ENCODE peak calls at places on chromosomes 2 and 18, in six cellular contexts. W is hypothalamus, R is frontal cortex, C is HuH-7.5, Q is choroid plexus epithelial cell, N is NCI-H524 treated with DMSO at 0.1 percent for 48 hours. F is an unnamed sample.

GRCh38 chr2:235820571-235820970 is 326.7 kb downstream of the AGAP1 start:
- DNase-seq in W (no peak), R (no peak), C (no peak), Q (peak), N (no peak), F (no peak)

GRCh38 chr2:8488001-8488738 is 193.7 kb upstream of the ID2 start:
- DNase-seq in W (no peak), R (no peak), C (no peak), Q (no peak), N (no peak), F (no peak)

GRCh38 chr2:237143676-237144440 is 58.2 kb downstream of the COPS8 start:
- DNase-seq in W (no peak), R (no peak), C (no peak), Q (peak), N (no peak), F (peak)

GRCh38 chr18:22547807-22548561 is 130.3 kb upstream of the CTAGE1 start:
- DNase-seq in W (no peak), R (no peak), C (no peak), Q (no peak), N (no peak), F (no peak)

GRCh38 chr2:27727257-27727656 is 44.3 kb upstream of the MRPL33 start:
- DNase-seq in W (no peak), R (no peak), C (no peak), Q (no peak), N (no peak), F (no peak)

GRCh38 chr2:177611310-177611886 is 218.8 kb downstream of the AGPS start:
- DNase-seq in W (no peak), R (no peak), C (no peak), Q (no peak), N (no peak), F (no peak)

GRCh38 chr2:127324635-127325034 is 30.7 kb upstream of the ERCC3 start:
- DNase-seq in W (no peak), R (no peak), C (no peak), Q (peak), N (no peak), F (no peak)

GRCh38 chr18:55886886-55887285 is 298.9 kb upstream of the TCF4 start:
- DNase-seq in W (no peak), R (no peak), C (no peak), Q (no peak), N (no peak), F (no peak)

GRCh38 chr2:22952671-22953070 is 432.3 kb upstream of the KLHL29 start:
- DNase-seq in W (no peak), R (no peak), C (no peak), Q (no peak), N (no peak), F (no peak)

GRCh38 chr2:22880161-22880560 is 504.8 kb upstream of the KLHL29 start:
- DNase-seq in W (no peak), R (no peak), C (no peak), Q (no peak), N (no peak), F (no peak)

GRCh38 chr2:29165362-29166236 is 50.4 kb downstream of the CLIP4 start:
- DNase-seq in W (no peak), R (no peak), C (no peak), Q (peak), N (no peak), F (peak)

GRCh38 chr2:105104208-105104731 is 66.4 kb downstream of the MRPS9 start:
- DNase-seq in W (no peak), R (no peak), C (no peak), Q (no peak), N (no peak), F (no peak)

GRCh38 chr2:52264488-52264887 is 1232.6 kb upstream of the NRXN1 start:
- DNase-seq in W (no peak), R (no peak), C (no peak), Q (no peak), N (no peak), F (no peak)

GRCh38 chr2:182020319-182021055 is 34.8 kb downstream of the PPP1R1C start:
- DNase-seq in W (no peak), R (no peak), C (no peak), Q (peak), N (no peak), F (no peak)

GRCh38 chr2:10300328-10300920 is 2.3 kb upstream of the HPCAL1 start:
- DNase-seq in W (no peak), R (no peak), C (no peak), Q (no peak), N (no peak), F (no peak)

GRCh38 chr18:9619545-9619944 is 5.2 kb upstream of the PPP4R1 start:
- DNase-seq in W (no peak), R (no peak), C (no peak), Q (peak), N (no peak), F (peak)

GRCh38 chr2:187569571-187569970 is 15.3 kb upstream of the TFPI start:
- DNase-seq in W (no peak), R (no peak), C (no peak), Q (no peak), N (no peak), F (no peak)

GRCh38 chr2:134347756-134348155 is 93.9 kb downstream of the MGAT5 start:
- DNase-seq in W (no peak), R (no peak), C (no peak), Q (peak), N (no peak), F (no peak)

GRCh38 chr2:215286309-215286708 is 25.6 kb upstream of the ATIC start:
- DNase-seq in W (no peak), R (no peak), C (no peak), Q (no peak), N (no peak), F (no peak)

GRCh38 chr18:55322176-55322735 is 265.7 kb downstream of the TCF4 start:
- DNase-seq in W (no peak), R (peak), C (peak), Q (peak), N (peak), F (peak)

GRCh38 chr2:74507926-74508520 is 528 bp upstream of the PCGF1 start:
- DNase-seq in W (no peak), R (no peak), C (no peak), Q (peak), N (peak), F (peak)

GRCh38 chr2:47193607-47194006 is 38.5 kb upstream of the STPG4 start:
- DNase-seq in W (no peak), R (no peak), C (no peak), Q (peak), N (no peak), F (no peak)

GRCh38 chr2:216181351-216181750 is 72.2 kb downstream of the XRCC5 start:
- DNase-seq in W (no peak), R (no peak), C (no peak), Q (no peak), N (no peak), F (no peak)

GRCh38 chr18:11872479-11873136 is 21.4 kb downstream of the CHMP1B start:
- DNase-seq in W (no peak), R (no peak), C (peak), Q (peak), N (no peak), F (no peak)

GRCh38 chr2:215903208-215903607 is 110.1 kb downstream of the MREG start:
- DNase-seq in W (no peak), R (no peak), C (no peak), Q (peak), N (no peak), F (no peak)

GRCh38 chr2:241894681-241895426 is 25.3 kb downstream of the RTP5 start:
- DNase-seq in W (no peak), R (no peak), C (no peak), Q (no peak), N (no peak), F (no peak)

GRCh38 chr18:74661690-74662089 is 64.0 kb downstream of the ZNF407 start:
- DNase-seq in W (no peak), R (no peak), C (no peak), Q (no peak), N (no peak), F (no peak)

GRCh38 chr2:226609361-226609760 is 190.3 kb downstream of the IRS1 start:
- DNase-seq in W (no peak), R (no peak), C (no peak), Q (peak), N (no peak), F (peak)